ENCODE peak calls at places on chromosome 1, in seven cellular contexts. G is prostate gland, V is stomach, W is spleen, Y is GM12891, X is HCT116, K is upper lobe of left lung. O is an unnamed sample.

GRCh38 chr1:214551052-214551435 is 358 bp downstream of the PTPN14 start:
- DNase-seq in G (peak), V (peak), W (peak), Y (no peak), X (no peak), K (peak), O (no peak)

GRCh38 chr1:64472805-64473204 is 2.9 kb downstream of the CACHD1 start:
- DNase-seq in G (no peak), V (no peak), W (no peak), Y (no peak), X (no peak), K (no peak), O (no peak)

GRCh38 chr1:70509996-70510876 is 99.2 kb downstream of the CTH start:
- DNase-seq in G (no peak), V (no peak), W (no peak), Y (peak), X (peak), K (no peak), O (peak)

GRCh38 chr1:238647877-238648276 is 738.5 kb upstream of the CHRM3 start:
- DNase-seq in G (no peak), V (no peak), W (no peak), Y (no peak), X (no peak), K (no peak), O (no peak)

GRCh38 chr1:14255711-14256110 is 342.8 kb upstream of the KAZN start:
- DNase-seq in G (no peak), V (no peak), W (no peak), Y (no peak), X (no peak), K (no peak), O (no peak)

GRCh38 chr1:154809436-154810413 is 60.4 kb downstream of the KCNN3 start:
- DNase-seq in G (peak), V (no peak), W (no peak), Y (no peak), X (no peak), K (no peak), O (no peak)

GRCh38 chr1:113353581-113353980 is 36.7 kb upstream of the MAGI3 start:
- DNase-seq in G (no peak), V (no peak), W (no peak), Y (no peak), X (no peak), K (no peak), O (no peak)

GRCh38 chr1:32748348-32748747 is 45.8 kb upstream of the SYNC start:
- DNase-seq in G (no peak), V (no peak), W (no peak), Y (no peak), X (no peak), K (no peak), O (no peak)

GRCh38 chr1:24065314-24065713 is 46.6 kb downstream of the MYOM3 start:
- DNase-seq in G (no peak), V (no peak), W (no peak), Y (no peak), X (no peak), K (no peak), O (no peak)

GRCh38 chr1:209316929-209317328 is 266.6 kb upstream of the CAMK1G start:
- DNase-seq in G (no peak), V (no peak), W (no peak), Y (no peak), X (no peak), K (no peak), O (no peak)

GRCh38 chr1:56563568-56563967 is 15.8 kb downstream of the PLPP3 start:
- DNase-seq in G (no peak), V (no peak), W (no peak), Y (no peak), X (no peak), K (no peak), O (no peak)

GRCh38 chr1:5164155-5164554 is 509.7 kb downstream of the AJAP1 start:
- DNase-seq in G (no peak), V (no peak), W (no peak), Y (no peak), X (no peak), K (no peak), O (no peak)

GRCh38 chr1:206706298-206706791 is 21.6 kb downstream of the MAPKAPK2 start:
- DNase-seq in G (no peak), V (no peak), W (no peak), Y (no peak), X (no peak), K (no peak), O (no peak)

GRCh38 chr1:170664828-170665617 is 1.1 kb downstream of the PRRX1 start:
- DNase-seq in G (no peak), V (no peak), W (no peak), Y (no peak), X (no peak), K (no peak), O (no peak)

GRCh38 chr1:234474375-234474774 is 4.6 kb downstream of the TARBP1 start:
- DNase-seq in G (no peak), V (no peak), W (no peak), Y (no peak), X (no peak), K (no peak), O (no peak)

GRCh38 chr1:221886311-221887090 is 144.6 kb upstream of the DUSP10 start:
- DNase-seq in G (no peak), V (no peak), W (no peak), Y (no peak), X (no peak), K (no peak), O (no peak)

GRCh38 chr1:66475940-66476339 is 58.0 kb upstream of the SGIP1 start:
- DNase-seq in G (no peak), V (no peak), W (no peak), Y (no peak), X (no peak), K (no peak), O (no peak)

GRCh38 chr1:92476071-92476607 is 10.6 kb downstream of the GFI1 start:
- DNase-seq in G (no peak), V (no peak), W (peak), Y (no peak), X (no peak), K (no peak), O (peak)

GRCh38 chr1:33763406-33763805 is 100.5 kb upstream of the HMGB4 start:
- DNase-seq in G (no peak), V (no peak), W (no peak), Y (no peak), X (no peak), K (no peak), O (no peak)

GRCh38 chr1:155104605-155105534 is 22.8 kb upstream of the EFNA1 start:
- DNase-seq in G (no peak), V (no peak), W (no peak), Y (no peak), X (no peak), K (no peak), O (no peak)

GRCh38 chr1:80363689-80364475 is 1357.4 kb upstream of the ADGRL4 start:
- DNase-seq in G (no peak), V (no peak), W (no peak), Y (no peak), X (no peak), K (no peak), O (no peak)

GRCh38 chr1:1299686-1300351 is 7.9 kb downstream of the ACAP3 start:
- DNase-seq in G (no peak), V (no peak), W (no peak), Y (no peak), X (no peak), K (no peak), O (no peak)

GRCh38 chr1:155307247-155307740 is 1.4 kb upstream of the FDPS start:
- DNase-seq in G (no peak), V (no peak), W (no peak), Y (no peak), X (no peak), K (no peak), O (no peak)

GRCh38 chr1:156816561-156817328 is at the start of gene SH2D2A:
- DNase-seq in G (no peak), V (peak), W (peak), Y (peak), X (no peak), K (peak), O (peak)

GRCh38 chr1:188594542-188595235 is 1765.9 kb downstream of the PLA2G4A start:
- DNase-seq in G (no peak), V (no peak), W (no peak), Y (no peak), X (no peak), K (no peak), O (no peak)

GRCh38 chr1:10704383-10704882 is 92.0 kb downstream of the CASZ1 start:
- DNase-seq in G (no peak), V (peak), W (no peak), Y (no peak), X (no peak), K (no peak), O (no peak)

GRCh38 chr1:212531796-212532195 is 76.8 kb upstream of the ATF3 start:
- DNase-seq in G (no peak), V (no peak), W (no peak), Y (no peak), X (no peak), K (no peak), O (no peak)

GRCh38 chr1:29805122-29805895 is 569.0 kb downstream of the PTPRU start:
- DNase-seq in G (no peak), V (peak), W (peak), Y (no peak), X (no peak), K (peak), O (no peak)

GRCh38 chr1:68175621-68176398 is 56.5 kb downstream of the WLS start:
- DNase-seq in G (no peak), V (peak), W (no peak), Y (no peak), X (no peak), K (peak), O (no peak)
- TF ChIP-seq POLR2A in G (no peak), V (no peak), W (no peak), Y (no peak), X (no peak), K (no peak), O (no peak)

GRCh38 chr1:114509596-114510234 is 1.3 kb downstream of the TRIM33 start:
- DNase-seq in G (no peak), V (no peak), W (no peak), Y (no peak), X (no peak), K (no peak), O (no peak)
- TF ChIP-seq POLR2AphosphoS5 in G (no peak), V (no peak), W (no peak), Y (no peak), X (no peak), K (no peak), O (no peak)

GRCh38 chr1:114716304-114717158 is at the start of gene NRAS:
- DNase-seq in G (peak), V (peak), W (peak), Y (peak), X (peak), K (peak), O (peak)
- TF ChIP-seq POLR2A in G (peak), V (no peak), W (no peak), Y (peak), X (no peak), K (peak), O (peak)

GRCh38 chr1:225772323-225772768 is 5.3 kb upstream of the SRP9 start:
- DNase-seq in G (peak), V (peak), W (peak), Y (no peak), X (peak), K (peak), O (peak)
- TF ChIP-seq POLR2AphosphoS5 in G (peak), V (peak), W (peak), Y (no peak), X (no peak), K (no peak), O (no peak)

DNA sequence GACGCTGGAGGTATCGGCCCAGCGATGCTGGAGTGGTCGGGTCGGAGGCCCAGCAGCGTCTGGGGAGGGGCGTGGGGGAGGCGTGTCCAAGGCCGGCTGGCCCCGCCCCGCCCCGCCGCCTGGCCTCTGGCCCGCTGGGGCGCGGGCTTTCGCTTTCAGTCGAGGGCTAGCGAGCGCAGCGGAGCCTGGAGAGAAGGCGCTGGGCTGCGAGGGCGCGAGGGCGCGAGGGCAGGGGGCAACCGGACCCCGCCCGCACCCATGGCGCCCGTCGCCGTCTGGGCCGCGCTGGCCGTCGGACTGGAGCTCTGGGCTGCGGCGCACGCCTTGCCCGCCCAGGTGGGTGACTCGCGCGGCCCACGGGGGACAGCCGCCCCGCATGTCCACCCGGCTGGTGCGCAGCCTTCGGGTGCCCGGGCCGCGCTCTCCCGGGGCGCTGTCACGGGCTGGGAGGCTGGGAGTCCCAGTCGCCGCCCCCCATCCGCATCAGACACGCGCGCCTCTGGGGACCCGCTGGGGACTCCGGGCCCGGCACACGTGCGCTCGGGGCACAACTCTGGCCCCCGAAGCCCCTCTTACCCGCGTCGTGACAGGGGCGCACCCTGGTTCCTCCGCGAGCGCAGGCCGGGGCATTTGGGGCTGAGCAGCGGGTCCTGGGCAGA is at the start of gene TNFRSF1B:
- DNase-seq in G (peak), V (peak), W (peak), Y (peak), X (no peak), K (peak), O (peak)
- TF ChIP-seq POLR2A in G (peak), V (no peak), W (peak), Y (peak), X (no peak), K (peak), O (peak)

GRCh38 chr1:224116131-224116530 is 2.2 kb downstream of the FBXO28 start:
- DNase-seq in G (no peak), V (no peak), W (no peak), Y (no peak), X (peak), K (no peak), O (no peak)
- TF ChIP-seq POLR2AphosphoS5 in G (peak), V (no peak), W (no peak), Y (no peak), X (no peak), K (no peak), O (no peak)

DNA sequence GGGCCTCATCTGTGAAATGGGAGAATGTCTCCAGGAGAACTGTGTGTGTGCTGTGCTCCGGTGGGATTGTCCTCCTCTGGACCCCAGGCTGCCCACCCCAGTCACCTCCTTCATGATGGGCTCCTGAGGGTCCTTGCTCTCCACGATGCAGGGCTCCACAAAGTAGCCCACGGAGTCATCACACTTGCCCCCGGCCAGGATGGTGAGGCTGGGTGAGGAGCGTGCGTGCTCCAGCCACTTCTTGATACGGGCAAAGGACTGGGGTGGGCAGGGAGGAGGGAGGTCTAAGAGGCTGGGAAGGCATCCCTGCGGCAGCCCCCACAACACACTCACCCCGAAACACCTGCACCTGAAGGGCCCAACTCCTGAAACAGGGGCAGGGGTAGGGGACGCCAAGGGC is 16.8 kb upstream of the TAS1R2 start:
- DNase-seq in G (no peak), V (no peak), W (no peak), Y (no peak), X (no peak), K (no peak), O (no peak)
- TF ChIP-seq POLR2A in G (no peak), V (no peak), W (no peak), Y (no peak), X (no peak), K (no peak), O (no peak)

GRCh38 chr1:247173431-247173830 is 1.6 kb upstream of the ZNF124 start:
- DNase-seq in G (no peak), V (no peak), W (no peak), Y (no peak), X (no peak), K (no peak), O (no peak)
- TF ChIP-seq POLR2AphosphoS5 in G (no peak), V (no peak), W (no peak), Y (no peak), X (no peak), K (no peak), O (no peak)

GRCh38 chr1:7679873-7680790 is 91.0 kb upstream of the VAMP3 start:
- DNase-seq in G (peak), V (peak), W (peak), Y (no peak), X (no peak), K (no peak), O (no peak)
- TF ChIP-seq POLR2A in G (no peak), V (no peak), W (peak), Y (no peak), X (no peak), K (no peak), O (no peak)

DNA sequence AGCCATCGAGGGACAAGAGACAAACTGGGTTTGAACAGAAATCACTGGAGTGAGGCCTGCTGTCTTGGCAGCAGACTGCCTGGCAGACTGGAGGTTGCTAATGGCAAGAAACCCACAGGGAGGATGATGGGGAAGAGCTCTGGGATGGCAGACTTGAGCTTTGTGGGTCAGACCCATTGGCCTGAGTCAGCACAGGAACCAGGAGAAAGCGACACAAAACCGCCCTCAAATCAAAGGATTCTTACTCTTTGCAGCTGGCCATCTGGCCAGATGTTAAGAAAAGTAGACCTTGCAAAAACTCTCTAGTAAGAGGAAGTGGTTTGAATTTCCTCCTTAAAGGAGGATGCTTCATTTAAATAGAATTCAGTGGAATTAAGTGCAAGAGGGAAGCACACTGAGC is 195.2 kb upstream of the JUN start:
- DNase-seq in G (no peak), V (no peak), W (no peak), Y (no peak), X (no peak), K (no peak), O (no peak)
- TF ChIP-seq POLR2AphosphoS5 in G (no peak), V (no peak), W (no peak), Y (no peak), X (no peak), K (no peak), O (no peak)